ENCODE peak calls at places on chromosomes 16 and 17, in eight cellular contexts. S, P, D, F, L, X, Q and Y are unnamed samples.

GRCh38 chr17:42042598-42043319 is 7.6 kb downstream of the C17orf113 start:
- DNase-seq in X (no peak), F (no peak), Q (no peak), S (no peak), P (no peak), D (no peak), L (no peak), Y (no peak)

GRCh38 chr16:80151706-80152073 is 389.1 kb upstream of the DYNLRB2 start:
- DNase-seq in P (peak; percentile 81), F (no peak), S (no peak), D (no peak), L (no peak), X (no peak), Q (no peak), Y (no peak)

GRCh38 chr17:2101448-2102257 is 46.8 kb downstream of the HIC1 start:
- DNase-seq in S (no peak), X (no peak), Q (no peak), P (peak; percentile 98), D (peak; percentile 31), L (no peak), F (no peak), Y (peak; percentile 42)

GRCh38 chr16:3193221-3194212 is 5.5 kb downstream of the OR1F1 start:
- DNase-seq in F (no peak), L (no peak), Q (no peak), X (no peak), D (no peak), P (no peak), S (no peak), Y (no peak)

GRCh38 chr17:47077576-47077975 is 98.5 kb upstream of the RPRML start:
- DNase-seq in L (no peak), F (no peak), S (no peak), X (peak; percentile 52), P (no peak), Q (no peak), D (no peak), Y (no peak)

GRCh38 chr16:3578610-3579551 is 1.7 kb upstream of the NLRC3 start:
- DNase-seq in X (no peak), Q (no peak), P (peak; percentile 38), F (no peak), D (peak; percentile 71), S (peak; percentile 27), L (no peak), Y (peak; percentile 57)

GRCh38 chr16:23339781-23340180 is 37.7 kb downstream of the SCNN1B start:
- DNase-seq in D (no peak), P (no peak), F (no peak), S (no peak), L (no peak), X (no peak), Q (no peak), Y (no peak)

GRCh38 chr16:89561195-89562026 is 929 bp downstream of the RPL13 start:
- DNase-seq in P (peak; percentile 19), X (no peak), D (no peak), F (no peak), Q (no peak), L (no peak), S (no peak), Y (peak; percentile 56)

GRCh38 chr17:41456206-41456605 is 11.0 kb downstream of the KRT32 start:
- DNase-seq in D (no peak), L (peak; percentile 61), P (no peak), X (no peak), S (no peak), Q (no peak), F (no peak), Y (no peak)

GRCh38 chr17:17433260-17433659 is 43.5 kb upstream of the MED9 start:
- DNase-seq in P (no peak), S (no peak), X (no peak), F (no peak), L (no peak), D (no peak), Q (no peak), Y (no peak)

GRCh38 chr17:79026345-79027273 is 2.6 kb downstream of the C1QTNF1 start:
- DNase-seq in Q (peak; percentile 71), D (no peak), L (no peak), X (peak; percentile 79), P (peak; percentile 84), S (no peak), F (peak; percentile 36), Y (no peak)

GRCh38 chr16:68972008-68972407 is 128.7 kb downstream of the TANGO6 start:
- DNase-seq in D (no peak), S (no peak), X (no peak), P (no peak), Q (no peak), L (peak; percentile 60), F (no peak), Y (no peak)

GRCh38 chr16:27547851-27548250 is 1.9 kb downstream of the GTF3C1 start:
- DNase-seq in X (no peak), F (no peak), D (no peak), P (no peak), Q (no peak), S (no peak), L (no peak), Y (no peak)

GRCh38 chr16:27551046-27551445 is 1.1 kb downstream of the KATNIP start:
- DNase-seq in X (no peak), Q (no peak), S (no peak), L (no peak), D (no peak), P (no peak), F (no peak), Y (no peak)

GRCh38 chr16:27549857-27550581 is at the start of the genes GTF3C1 and KATNIP:
- DNase-seq in D (peak; percentile 100), L (peak; percentile 99), F (peak; percentile 99), S (peak; percentile 99), Q (peak; percentile 99), X (peak; percentile 100), P (peak; percentile 100), Y (peak; percentile 100)

GRCh38 chr16:27550582-27550920 is 607 bp downstream of the KATNIP start:
- DNase-seq in D (no peak), X (no peak), L (no peak), F (no peak), Q (no peak), P (peak; percentile 1), S (no peak), Y (no peak)

GRCh38 chr16:27549607-27549856 is 181 bp downstream of the GTF3C1 start:
- DNase-seq in S (no peak), X (no peak), Q (no peak), P (no peak), L (no peak), D (no peak), F (no peak), Y (no peak)
- H3K27ac ChIP-seq in S (no peak overlapping the region), X (no peak overlapping the region), Q (peak overlapping the region; percentile 54), P (no peak overlapping the region), L (no peak overlapping the region), D (peak overlapping the region; percentile 60), F (peak overlapping the region; percentile 76), Y (peak overlapping the region; percentile 84)

GRCh38 chr17:65058151-65058550 is 1.6 kb upstream of the GNA13 start:
- DNase-seq in Q (no peak), D (no peak), P (no peak), L (no peak), X (peak; percentile 23), F (no peak), S (no peak), Y (no peak)
- H3K4me1 ChIP-seq in Q (peaks cover 24% of the 10 kb centered on the region), D (peaks cover 23% of the 10 kb centered on the region), P (peaks cover 9% of the 10 kb centered on the region), L (peaks cover 5% of the 10 kb centered on the region), X (peaks cover 46% of the 10 kb centered on the region), F (peaks cover 12% of the 10 kb centered on the region), S (peaks cover 3% of the 10 kb centered on the region), Y (peaks cover 32% of the 10 kb centered on the region)

DNA sequence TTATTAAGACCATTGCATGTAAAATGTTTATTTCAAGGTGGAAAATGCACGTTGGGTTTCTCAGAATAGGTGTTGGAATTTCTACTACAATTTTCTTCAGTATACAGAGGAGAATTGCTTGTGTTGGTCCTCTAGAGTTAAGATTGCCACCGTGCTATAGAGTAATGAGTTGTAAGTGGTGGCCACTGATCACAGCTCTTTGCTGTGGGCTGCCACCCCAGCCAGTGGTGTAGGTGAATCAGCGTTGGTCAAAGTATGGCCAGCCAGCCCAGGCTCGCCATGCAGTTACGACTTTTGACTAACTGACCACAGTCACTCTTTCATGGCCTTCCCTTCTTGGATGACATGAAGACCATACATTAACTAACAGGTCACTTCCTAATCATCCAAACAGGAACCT is 12.6 kb upstream of the PRKAR1A start:
- DNase-seq in Q (no peak), X (no peak), P (no peak), S (no peak), F (no peak), L (no peak), D (no peak), Y (no peak)
- H3K27ac ChIP-seq in Q (no peak overlapping the region), X (no peak overlapping the region), P (no peak overlapping the region), S (no peak overlapping the region), F (no peak overlapping the region), L (no peak overlapping the region), D (no peak overlapping the region), Y (no peak overlapping the region)

DNA sequence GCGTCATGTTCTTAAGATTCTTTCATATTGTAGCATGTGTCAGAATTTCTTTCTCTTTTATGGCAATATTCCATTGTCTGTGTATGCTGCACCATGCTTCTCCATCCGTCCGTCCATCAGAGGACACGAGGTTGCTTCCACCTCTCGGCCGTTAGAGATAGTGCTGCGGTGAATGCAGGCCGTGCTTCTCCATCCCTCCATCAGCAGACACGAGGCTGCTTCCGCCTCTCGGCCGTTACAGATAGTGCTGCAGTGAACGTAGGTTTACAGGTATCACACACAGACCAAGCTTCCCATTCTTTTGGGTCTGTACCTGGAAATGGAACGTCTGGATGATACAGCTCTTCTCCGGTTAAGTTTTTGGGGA is 113.5 kb downstream of the CMIP start:
- DNase-seq in L (no peak), F (no peak), X (no peak), P (no peak), D (no peak), Q (no peak), S (no peak), Y (no peak)
- H3K4me1 ChIP-seq in L (no peaks in the 10 kb centered on the region), F (peaks cover 7% of the 10 kb centered on the region), X (peaks cover 7% of the 10 kb centered on the region), P (peaks cover 16% of the 10 kb centered on the region), D (no peaks in the 10 kb centered on the region), Q (no peaks in the 10 kb centered on the region), S (no peaks in the 10 kb centered on the region), Y (peaks cover 13% of the 10 kb centered on the region)

GRCh38 chr17:44083250-44083849 is 12.8 kb downstream of the G6PC3 start:
- DNase-seq in Q (no peak), P (no peak), S (no peak), F (no peak), X (no peak), L (peak; percentile 59), D (no peak), Y (no peak)

GRCh38 chr17:44081681-44082080 is 11.1 kb downstream of the G6PC3 start:
- DNase-seq in P (no peak), D (no peak), S (no peak), Q (no peak), L (no peak), F (no peak), X (peak; percentile 58), Y (no peak)

GRCh38 chr17:44084131-44084538 is 13.6 kb downstream of the G6PC3 start:
- DNase-seq in D (no peak), Q (peak; percentile 29), X (no peak), F (no peak), P (no peak), S (no peak), L (peak; percentile 78), Y (no peak)

GRCh38 chr17:44079877-44080821 is 9.6 kb downstream of the G6PC3 start:
- DNase-seq in P (no peak), Q (no peak), F (no peak), X (no peak), L (peak; percentile 30), D (no peak), S (no peak), Y (no peak)

GRCh38 chr17:44082206-44082605 is 11.7 kb downstream of the G6PC3 start:
- DNase-seq in F (no peak), L (no peak), P (no peak), X (no peak), Q (no peak), S (no peak), D (no peak), Y (no peak)
- H3K27ac ChIP-seq in F (no peak overlapping the region), L (no peak overlapping the region), P (no peak overlapping the region), X (peak overlapping the region; percentile 61), Q (no peak overlapping the region), S (no peak overlapping the region), D (no peak overlapping the region), Y (no peak overlapping the region)

GRCh38 chr17:82124101-82124500 is 26.1 kb upstream of the FASN start:
- DNase-seq in F (no peak), L (no peak), Q (no peak), X (no peak), P (no peak), D (no peak), S (no peak), Y (no peak)
- H3K4me1 ChIP-seq in F (no peaks in the 10 kb centered on the region), L (no peaks in the 10 kb centered on the region), Q (no peaks in the 10 kb centered on the region), X (peaks cover 29% of the 10 kb centered on the region), P (no peaks in the 10 kb centered on the region), D (peaks cover 87% of the 10 kb centered on the region), S (peaks cover 4% of the 10 kb centered on the region), Y (peaks cover 69% of the 10 kb centered on the region)